ENCODE peak calls at places on chromosome 14, in eight cellular contexts. M, P, F, C, O, J, R and Y are unnamed samples.

GRCh38 chr14:56659964-56660551 is 80.5 kb downstream of the TMEM260 start:
- DNase-seq in M (peak), P (no peak), J (no peak), O (peak), F (peak), C (no peak), R (no peak), Y (peak)

GRCh38 chr14:90499121-90499520 is 102.3 kb downstream of the CALM1 start:
- DNase-seq in C (no peak), J (no peak), F (no peak), O (no peak), R (peak), M (no peak), P (no peak), Y (no peak)

GRCh38 chr14:100303925-100304324 is 2.3 kb downstream of the SLC25A29 start:
- DNase-seq in C (no peak), J (no peak), R (peak), F (no peak), M (no peak), P (no peak), O (no peak), Y (no peak)

GRCh38 chr14:99466719-99467118 is 13.9 kb downstream of the SETD3 start:
- DNase-seq in F (no peak), J (no peak), M (no peak), O (no peak), P (no peak), C (no peak), R (no peak), Y (no peak)

GRCh38 chr14:87149583-87150354 is 843.2 kb downstream of the GALC start:
- DNase-seq in R (peak), F (peak), O (no peak), P (no peak), J (no peak), C (no peak), M (no peak), Y (no peak)

GRCh38 chr14:22268875-22269274 is 320.1 kb downstream of the DAD1 start:
- DNase-seq in R (no peak), P (no peak), C (no peak), J (no peak), M (no peak), O (no peak), F (no peak), Y (no peak)

GRCh38 chr14:26729851-26730250 is 132.0 kb upstream of the NOVA1 start:
- DNase-seq in O (no peak), M (no peak), F (no peak), P (no peak), C (no peak), J (no peak), R (no peak), Y (no peak)

GRCh38 chr14:65958664-65959562 is 527.3 kb upstream of the CCDC196 start:
- DNase-seq in C (no peak), M (no peak), F (no peak), P (no peak), R (no peak), J (no peak), O (no peak), Y (peak)

GRCh38 chr14:106277503-106277902 is 751.1 kb downstream of the TMEM121 start:
- DNase-seq in C (peak), P (no peak), R (no peak), O (peak), F (no peak), J (no peak), M (no peak), Y (peak)

GRCh38 chr14:104523546-104523935 is 56.0 kb upstream of the C14orf180 start:
- DNase-seq in F (no peak), J (no peak), P (no peak), C (no peak), O (no peak), R (peak), M (no peak), Y (no peak)

GRCh38 chr14:25039933-25040332 is 10.0 kb downstream of the STXBP6 start:
- DNase-seq in C (no peak), O (no peak), P (no peak), R (no peak), J (no peak), M (no peak), F (no peak), Y (no peak)

GRCh38 chr14:23381017-23381375 is 4.2 kb downstream of the CMTM5 start:
- DNase-seq in M (no peak), R (no peak), C (no peak), P (no peak), O (no peak), F (no peak), J (no peak), Y (no peak)